ENCODE peak calls at places on chromosomes 13 and 19, in five cellular contexts. X is cardiac muscle cell; K is GOT3; E is effector CD4-positive, alpha-beta T cell; G is thoracic aorta. I is an unnamed sample.

GRCh38 chr19:1481224-1481892 is 2.3 kb upstream of the C19orf25 start:
- DNase-seq in E (no peak), K (no peak), G (no peak), X (no peak), I (no peak)

GRCh38 chr13:114107686-114108081 is 24.7 kb downstream of the RASA3 start:
- DNase-seq in X (no peak), K (no peak), E (no peak), G (no peak), I (no peak)

GRCh38 chr13:98941118-98941517 is 36.7 kb downstream of the DOCK9 start:
- DNase-seq in K (no peak), E (no peak), X (no peak), G (no peak), I (no peak)

GRCh38 chr19:45757696-45758095 is 11.4 kb downstream of the SIX5 start:
- DNase-seq in E (no peak), X (no peak), G (no peak), K (no peak), I (no peak)

GRCh38 chr13:52695856-52696255 is 43.2 kb downstream of the SUGT1 start:
- DNase-seq in G (no peak), X (no peak), K (no peak), E (no peak), I (no peak)

GRCh38 chr13:25876256-25876655 is 175.6 kb downstream of the SHISA2 start:
- DNase-seq in G (no peak), E (no peak), K (no peak), X (no peak), I (no peak)

GRCh38 chr19:19212866-19213265 is 1.1 kb downstream of the NCAN start:
- DNase-seq in X (no peak), E (no peak), G (no peak), K (no peak), I (no peak)

GRCh38 chr19:21092107-21092506 is 10.1 kb downstream of the ZNF714 start:
- DNase-seq in G (no peak), X (no peak), K (no peak), E (no peak), I (no peak)

GRCh38 chr13:42367836-42368235 is 95.9 kb downstream of the AKAP11 start:
- DNase-seq in K (no peak), G (no peak), E (no peak), X (no peak), I (no peak)

GRCh38 chr19:11092181-11092538 is 2.9 kb downstream of the LDLR start:
- DNase-seq in E (peak), G (no peak), X (no peak), K (no peak), I (no peak)

GRCh38 chr13:64305246-64305645 is 2889.6 kb upstream of the PCDH20 start:
- DNase-seq in E (no peak), G (no peak), X (no peak), K (no peak), I (no peak)

GRCh38 chr13:97849305-97849704 is 104.2 kb upstream of the IPO5 start:
- DNase-seq in G (no peak), K (no peak), X (peak), E (no peak), I (no peak)

GRCh38 chr13:80256352-80256932 is 84.5 kb downstream of the SPRY2 start:
- DNase-seq in K (no peak), G (no peak), X (no peak), E (no peak), I (no peak)